ENCODE peak calls at places on chromosomes 5 and 9, in five cellular contexts. U is GM12864; F is naive thymus-derived CD4-positive, alpha-beta T cell; H is esophagus squamous epithelium; G is heart right ventricle. Y is an unnamed sample.

GRCh38 chr5:74940782-74941363 is 74.7 kb upstream of the FAM169A start:
- DNase-seq in U (no peak), F (no peak), H (no peak), G (no peak), Y (no peak)

GRCh38 chr5:42605490-42605889 is 151.1 kb upstream of the CCDC152 start:
- DNase-seq in U (no peak), F (no peak), H (no peak), G (no peak), Y (no peak)

GRCh38 chr9:130333041-130334040 is 67.8 kb downstream of the HMCN2 start:
- DNase-seq in U (no peak), F (no peak), H (no peak), G (no peak), Y (no peak)

GRCh38 chr5:142466195-142466951 is 141.6 kb upstream of the SPRY4 start:
- DNase-seq in U (no peak), F (no peak), H (no peak), G (no peak), Y (no peak)

GRCh38 chr5:78806544-78806943 is 158.0 kb upstream of the LHFPL2 start:
- DNase-seq in U (no peak), F (no peak), H (no peak), G (no peak), Y (no peak)

GRCh38 chr5:107813559-107813958 is 142.8 kb upstream of the EFNA5 start:
- DNase-seq in U (peak), F (no peak), H (no peak), G (no peak), Y (no peak)

GRCh38 chr9:14323083-14323968 is 9.4 kb upstream of the NFIB start:
- DNase-seq in U (no peak), F (no peak), H (no peak), G (no peak), Y (no peak)

GRCh38 chr5:149837680-149838269 is 106.8 kb downstream of the PDE6A start:
- DNase-seq in U (no peak), F (no peak), H (no peak), G (peak), Y (no peak)

GRCh38 chr9:35951736-35952135 is 6.2 kb downstream of the OR2S2 start:
- DNase-seq in U (no peak), F (no peak), H (no peak), G (no peak), Y (no peak)

GRCh38 chr5:111755942-111756353 is 1.0 kb downstream of the NREP start:
- DNase-seq in U (no peak), F (no peak), H (no peak), G (no peak), Y (no peak)

DNA sequence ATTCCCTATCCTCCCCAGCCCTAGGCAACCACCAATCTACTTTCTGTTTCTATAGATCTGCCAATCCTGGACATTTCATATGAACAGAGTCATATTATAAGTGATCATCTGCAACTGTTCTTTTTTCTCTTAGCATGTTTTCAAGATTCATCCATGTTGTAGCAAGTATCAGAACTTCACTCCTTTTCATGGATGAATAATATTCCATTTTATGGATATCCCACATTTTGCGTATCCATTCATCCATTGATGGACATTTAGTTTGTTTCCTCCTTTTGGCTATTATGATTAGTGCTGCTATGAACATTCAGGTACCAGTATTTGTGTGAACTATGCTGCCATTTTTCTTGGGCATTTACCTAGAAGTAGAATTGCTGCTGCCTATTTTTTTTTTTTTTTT is 51.3 kb upstream of the HAND1 start:
- DNase-seq in U (no peak), F (no peak), H (no peak), G (no peak), Y (no peak)
- H3K4me3 ChIP-seq in U (no peak), F (no peak), H (no peak), G (no peak), Y (no peak)

DNA sequence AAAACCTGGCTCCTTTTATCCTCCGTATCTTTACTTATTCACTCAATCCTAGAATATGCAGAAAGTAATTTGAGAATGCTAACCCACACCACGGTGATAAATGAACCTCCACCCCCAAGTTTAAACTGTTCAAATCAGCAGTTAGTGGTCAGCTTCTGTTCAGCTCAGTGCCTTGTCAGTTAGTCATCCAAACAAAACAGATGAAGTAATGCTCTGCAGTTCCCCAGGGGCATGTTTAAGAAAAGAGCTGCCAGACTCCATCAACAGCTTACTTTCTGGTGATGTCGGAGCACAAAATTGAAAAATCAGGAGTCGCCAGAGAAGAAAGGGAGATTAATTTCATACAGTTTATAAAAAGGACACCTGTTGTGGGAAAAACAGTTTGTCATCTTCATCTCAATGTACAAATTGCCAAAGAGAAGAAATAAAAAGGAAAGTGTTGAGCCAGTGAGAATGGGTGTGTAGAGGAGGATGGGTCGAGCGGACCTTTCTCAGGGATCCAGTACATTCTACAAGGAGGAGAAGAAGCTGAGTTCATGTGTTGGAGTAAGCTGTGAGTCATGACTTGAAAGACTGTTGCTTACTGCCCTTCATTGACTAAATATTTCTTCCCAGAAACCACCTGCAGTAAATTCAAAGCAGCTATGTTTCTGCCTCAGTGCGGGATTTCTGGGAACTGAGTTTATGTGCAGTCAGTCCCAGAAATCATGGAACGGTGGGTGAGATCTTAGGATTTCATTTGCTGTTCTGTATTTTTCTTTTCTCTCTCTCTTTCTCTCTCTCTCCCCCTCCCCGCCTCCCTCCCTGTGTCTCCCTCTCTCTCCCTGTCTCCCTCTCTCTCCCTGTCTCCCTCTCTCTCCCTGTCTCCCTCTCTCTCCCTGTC is 13.7 kb downstream of the TRIO start:
- DNase-seq in U (no peak), F (no peak), H (no peak), G (no peak), Y (no peak)
- H3K4me3 ChIP-seq in U (peak), F (no peak), H (peak), G (peak), Y (peak)

DNA sequence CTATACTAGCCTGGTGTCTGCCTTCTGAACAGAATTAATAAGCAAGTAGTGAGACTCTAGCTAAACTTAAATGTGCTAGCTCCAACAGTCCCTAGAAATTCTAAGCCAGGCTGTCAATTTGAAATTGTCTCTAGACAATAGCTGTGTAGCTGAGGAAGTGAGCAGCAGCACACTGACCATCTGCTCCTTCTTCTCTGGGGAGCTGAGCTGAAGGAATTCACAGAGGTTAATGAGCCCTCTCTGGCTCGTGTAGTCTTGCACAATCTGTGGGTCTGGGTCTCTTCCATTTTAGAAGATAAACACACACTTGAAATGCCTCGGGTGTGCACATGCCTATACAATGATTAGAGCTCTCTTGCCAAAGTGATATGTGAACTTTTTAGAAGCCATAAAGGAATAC is 63.5 kb upstream of the BARX1 start:
- DNase-seq in U (no peak), F (no peak), H (no peak), G (no peak), Y (no peak)
- H3K4me3 ChIP-seq in U (no peak), F (no peak), H (no peak), G (no peak), Y (no peak)

DNA sequence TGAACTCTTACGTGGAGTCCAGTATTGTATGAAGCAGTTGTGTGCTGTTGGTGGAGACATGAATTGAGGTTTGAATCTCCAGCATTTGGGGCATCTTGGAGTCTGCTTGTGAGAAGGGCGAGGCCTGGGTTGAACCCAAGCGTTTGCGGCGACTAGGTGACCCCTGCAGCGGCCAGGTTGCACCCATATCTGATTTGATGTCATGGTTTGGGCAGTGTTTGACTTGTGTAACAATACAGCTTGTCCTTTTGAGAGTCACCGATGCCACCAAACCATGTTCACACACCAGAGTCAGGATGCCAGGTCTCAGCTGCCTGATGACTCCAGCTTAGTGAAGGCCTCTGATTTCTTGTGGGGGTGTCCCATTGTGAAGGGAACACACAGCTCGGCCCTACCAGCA is 2.1 kb downstream of the TRAF2 start:
- DNase-seq in U (no peak), F (no peak), H (no peak), G (no peak), Y (no peak)
- H3K4me3 ChIP-seq in U (no peak), F (no peak), H (no peak), G (no peak), Y (no peak)

DNA sequence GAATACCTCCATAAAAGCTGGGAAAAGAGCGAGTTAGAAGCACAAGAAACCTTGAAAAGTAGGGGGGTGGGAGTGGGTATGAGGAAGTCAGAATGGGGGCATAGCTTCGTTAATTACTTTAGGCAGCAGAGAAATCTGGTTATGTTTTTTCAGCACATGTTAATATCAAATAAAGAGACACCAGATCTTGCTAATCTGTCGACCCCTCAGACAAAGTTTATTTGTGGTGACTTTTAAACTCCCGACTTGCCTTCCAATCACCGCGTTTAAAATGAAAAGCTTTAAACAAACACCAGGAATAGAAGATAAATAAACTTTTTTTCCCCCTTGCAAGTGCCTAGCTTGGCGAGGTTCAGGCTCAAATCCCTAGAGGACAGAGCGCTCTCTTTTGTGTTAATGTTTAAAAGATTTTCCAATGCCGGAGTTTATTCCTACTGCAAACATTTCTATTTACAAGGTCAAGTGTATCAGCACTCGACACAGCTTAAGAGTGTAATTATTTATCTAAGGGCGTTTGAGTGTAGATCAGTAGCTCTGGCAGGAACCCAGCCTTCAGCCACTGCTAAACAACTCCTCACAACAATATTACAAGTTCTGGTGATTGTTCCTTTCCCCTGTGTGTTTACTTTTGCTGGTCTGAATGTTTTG is 4.0 kb downstream of the GAS1 start:
- DNase-seq in U (no peak), F (no peak), H (no peak), G (no peak), Y (no peak)
- H3K4me3 ChIP-seq in U (no peak), F (no peak), H (peak), G (peak), Y (no peak)

GRCh38 chr5:97071101-97071500 is 71.3 kb downstream of the LIX1 start:
- DNase-seq in U (no peak), F (no peak), H (no peak), G (no peak), Y (peak)

GRCh38 chr5:97067296-97067695 is 75.1 kb downstream of the LIX1 start:
- DNase-seq in U (no peak), F (no peak), H (no peak), G (no peak), Y (no peak)

GRCh38 chr5:97071993-97072392 is 70.4 kb downstream of the LIX1 start:
- DNase-seq in U (no peak), F (no peak), H (no peak), G (no peak), Y (no peak)

GRCh38 chr5:97073420-97073819 is 69.0 kb downstream of the LIX1 start:
- DNase-seq in U (no peak), F (no peak), H (no peak), G (no peak), Y (no peak)

DNA sequence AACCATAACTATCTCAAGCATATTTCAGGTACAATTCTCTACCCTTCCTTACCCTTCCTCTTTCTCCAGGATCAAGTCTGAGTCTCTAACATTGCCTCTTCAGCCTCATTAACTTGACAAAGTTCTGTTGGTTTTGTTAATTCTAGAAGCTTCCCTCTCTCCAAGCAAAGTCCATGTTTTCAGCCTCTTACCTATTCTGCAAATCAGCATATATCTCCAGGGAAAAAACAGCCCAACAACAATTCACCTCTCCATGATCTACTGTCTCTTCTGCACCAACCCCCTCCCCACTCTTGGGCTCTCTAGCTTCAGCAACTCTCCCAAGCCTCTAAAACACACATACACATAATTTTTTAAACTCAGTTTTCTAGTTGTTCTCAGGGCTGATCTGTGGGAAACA is 72.2 kb downstream of the LIX1 start:
- DNase-seq in U (no peak), F (no peak), H (no peak), G (no peak), Y (no peak)
- H3K4me3 ChIP-seq in U (no peak), F (no peak), H (no peak), G (no peak), Y (no peak)

DNA sequence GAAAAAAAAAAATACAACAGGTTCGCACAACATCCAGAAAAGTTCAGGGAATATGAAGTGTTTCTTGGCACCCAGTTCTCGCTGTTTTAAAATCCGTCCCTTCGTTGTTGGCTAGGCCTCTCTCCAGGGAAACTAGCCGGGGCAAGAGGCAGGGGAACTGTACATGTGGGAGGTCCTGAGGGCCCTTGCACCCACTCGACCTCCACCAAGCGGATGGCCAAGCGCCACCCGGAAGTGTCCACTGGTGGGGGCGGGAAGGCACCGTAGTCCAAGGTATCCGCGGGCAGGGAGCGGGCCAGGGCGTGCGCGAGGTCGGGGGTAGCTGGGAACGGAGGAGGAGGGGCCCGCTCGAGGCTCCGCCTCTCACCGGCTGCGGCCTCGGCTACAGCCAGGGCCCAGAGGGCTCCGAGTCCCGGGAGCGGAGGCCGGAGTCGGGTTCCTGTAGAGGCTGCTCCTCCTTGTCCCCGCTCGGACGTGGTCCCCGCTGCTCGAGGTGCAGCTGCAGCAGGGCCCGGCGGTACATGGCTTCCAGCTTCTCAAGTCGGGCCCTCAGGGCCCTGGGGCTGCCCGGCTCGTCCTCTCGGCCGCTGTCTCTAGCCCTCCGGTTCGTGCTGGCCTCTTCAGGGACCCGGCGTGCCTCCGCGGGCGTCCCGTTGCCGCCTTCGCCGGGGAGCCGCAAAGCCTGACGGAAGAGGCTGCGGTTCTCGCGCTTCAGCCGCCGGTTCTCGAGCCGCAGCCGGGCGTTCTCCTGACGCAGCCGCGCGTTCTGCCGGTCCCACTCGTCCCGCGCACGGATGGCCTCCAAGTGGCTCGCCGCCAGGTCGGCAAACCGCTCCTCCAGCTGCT is 720 bp downstream of the TUSC1 start:
- DNase-seq in U (no peak), F (no peak), H (no peak), G (peak), Y (peak)
- H3K4me3 ChIP-seq in U (no peak), F (no peak), H (peak), G (peak), Y (peak)

GRCh38 chr5:5335708-5336211 is 86.7 kb upstream of the ICE1 start:
- DNase-seq in U (no peak), F (no peak), H (no peak), G (no peak), Y (no peak)
- H3K4me3 ChIP-seq in U (no peak), F (no peak), H (no peak), G (no peak), Y (no peak)